ENCODE peak calls at places on chromosomes 3 and 15, in seven cellular contexts. X, F, U, R, S, M and D are unnamed samples.
A peak's percentile ranks its signal among the peaks of the same experiment; 100 is the strongest.

GRCh38 chr15:87527416-87527815 is 729.1 kb downstream of the NTRK3 start:
- DNase-seq in X (no peak), F (peak; percentile 60), U (no peak), R (no peak), S (no peak), M (no peak), D (no peak)

GRCh38 chr3:37686225-37686624 is 175.5 kb upstream of the CTDSPL start:
- DNase-seq in X (no peak), F (no peak), U (no peak), R (no peak), S (no peak), M (no peak), D (no peak)

GRCh38 chr15:64845183-64845611 is 3.5 kb downstream of the PLEKHO2 start:
- DNase-seq in X (no peak), F (no peak), U (no peak), R (no peak), S (peak; percentile 71), M (no peak), D (no peak)

GRCh38 chr3:119175869-119176756 is 2.7 kb downstream of the UPK1B start:
- DNase-seq in X (no peak), F (peak; percentile 92), U (no peak), R (no peak), S (peak; percentile 29), M (no peak), D (no peak)

GRCh38 chr15:29103825-29104565 is 165.6 kb downstream of the NSMCE3 start:
- DNase-seq in X (no peak), F (peak; percentile 41), U (peak; percentile 71), R (peak; percentile 18), S (peak; percentile 92), M (peak; percentile 84), D (peak; percentile 57)

GRCh38 chr3:23479615-23480323 is 276.6 kb downstream of the UBE2E2 start:
- DNase-seq in X (no peak), F (no peak), U (no peak), R (no peak), S (no peak), M (no peak), D (no peak)

GRCh38 chr3:66206806-66207205 is 14.0 kb upstream of the SLC25A26 start:
- DNase-seq in X (no peak), F (no peak), U (no peak), R (no peak), S (no peak), M (no peak), D (no peak)

GRCh38 chr15:100703032-100703578 is 100.7 kb downstream of the ASB7 start:
- DNase-seq in X (peak; percentile 11), F (no peak), U (no peak), R (no peak), S (peak; percentile 71), M (peak; percentile 57), D (peak; percentile 19)